ENCODE peak calls at places on chromosomes 2 and 18, in six cellular contexts. V, T, U, G, O and N are unnamed samples.

GRCh38 chr2:73896362-73897239 is 3.8 kb downstream of the ACTG2 start:
- DNase-seq in V (no peak), T (no peak), U (no peak), G (peak; percentile 68), O (no peak), N (peak; percentile 55)

GRCh38 chr18:8948011-8948410 is 154.5 kb upstream of the NDUFV2 start:
- DNase-seq in V (no peak), T (no peak), U (no peak), G (no peak), O (no peak), N (no peak)

GRCh38 chr18:79611040-79611681 is 68.4 kb upstream of the CTDP1 start:
- DNase-seq in V (peak; percentile 71), T (no peak), U (peak; percentile 2), G (no peak), O (no peak), N (no peak)

GRCh38 chr2:28342081-28342967 is 50.3 kb upstream of the FOSL2 start:
- DNase-seq in V (peak; percentile 83), T (no peak), U (no peak), G (no peak), O (no peak), N (no peak)

GRCh38 chr2:207051345-207051959 is 112.1 kb downstream of the CPO start:
- DNase-seq in V (no peak), T (no peak), U (no peak), G (no peak), O (no peak), N (no peak)

GRCh38 chr2:160205511-160205910 is 5.4 kb upstream of the ITGB6 start:
- DNase-seq in V (peak; percentile 97), T (no peak), U (peak; percentile 99), G (no peak), O (no peak), N (peak; percentile 49)

GRCh38 chr18:58481321-58482180 is 147.3 kb downstream of the ALPK2 start:
- DNase-seq in V (no peak), T (no peak), U (no peak), G (no peak), O (no peak), N (no peak)

GRCh38 chr2:234691968-234692955 is 195.4 kb upstream of the ARL4C start:
- DNase-seq in V (peak; percentile 27), T (no peak), U (no peak), G (no peak), O (no peak), N (no peak)

GRCh38 chr18:79397288-79397829 is 1.6 kb downstream of the NFATC1 start:
- DNase-seq in V (peak; percentile 57), T (no peak), U (no peak), G (no peak), O (no peak), N (no peak)

GRCh38 chr2:207241198-207241597 is 75.5 kb upstream of the KLF7 start:
- DNase-seq in V (no peak), T (no peak), U (no peak), G (no peak), O (no peak), N (no peak)

GRCh38 chr2:62578837-62579640 is 73.0 kb upstream of the TMEM17 start:
- DNase-seq in V (peak; percentile 21), T (no peak), U (peak; percentile 77), G (no peak), O (no peak), N (no peak)

GRCh38 chr2:195813401-195813800 is 156.4 kb downstream of the SLC39A10 start:
- DNase-seq in V (no peak), T (no peak), U (no peak), G (no peak), O (no peak), N (no peak)

GRCh38 chr2:96499061-96499960 is 5.8 kb downstream of the NEURL3 start:
- DNase-seq in V (no peak), T (no peak), U (no peak), G (no peak), O (no peak), N (no peak)

GRCh38 chr2:238878051-238878735 is 30.3 kb downstream of the TWIST2 start:
- DNase-seq in V (no peak), T (no peak), U (no peak), G (no peak), O (no peak), N (no peak)

GRCh38 chr2:166057363-166058169 is 70.3 kb downstream of the SCN1A start:
- DNase-seq in V (peak; percentile 85), T (no peak), U (no peak), G (no peak), O (no peak), N (no peak)

GRCh38 chr2:197920088-197920487 is 115.7 kb downstream of the PLCL1 start:
- DNase-seq in V (no peak), T (no peak), U (no peak), G (no peak), O (no peak), N (no peak)

GRCh38 chr2:134540954-134541353 is 177.8 kb downstream of the TMEM163 start:
- DNase-seq in V (no peak), T (no peak), U (no peak), G (no peak), O (no peak), N (no peak)

GRCh38 chr2:42047488-42048317 is at the start of gene PKDCC:
- DNase-seq in V (peak; percentile 62), T (peak; percentile 88), U (no peak), G (no peak), O (peak; percentile 100), N (no peak)

GRCh38 chr2:175233135-175233719 is 51.7 kb upstream of the ATP5MC3 start:
- DNase-seq in V (no peak), T (no peak), U (no peak), G (no peak), O (no peak), N (no peak)

GRCh38 chr18:79258447-79258846 is 137.3 kb upstream of the NFATC1 start:
- DNase-seq in V (no peak), T (no peak), U (no peak), G (no peak), O (no peak), N (no peak)

GRCh38 chr2:158024288-158024898 is 77.3 kb upstream of the UPP2 start:
- DNase-seq in V (peak; percentile 61), T (no peak), U (no peak), G (no peak), O (peak; percentile 55), N (peak; percentile 50)

GRCh38 chr2:140454717-140455116 is 1674.5 kb upstream of the NXPH2 start:
- DNase-seq in V (peak; percentile 18), T (no peak), U (peak; percentile 27), G (no peak), O (no peak), N (no peak)

GRCh38 chr18:27605107-27605834 is 420.2 kb upstream of the CHST9 start:
- DNase-seq in V (peak; percentile 49), T (peak; percentile 75), U (peak; percentile 28), G (no peak), O (peak; percentile 63), N (peak; percentile 67)

GRCh38 chr2:162244559-162245031 is 1.4 kb upstream of the FAP start:
- DNase-seq in V (peak; percentile 91), T (no peak), U (peak; percentile 22), G (no peak), O (no peak), N (no peak)

GRCh38 chr2:98608962-98609604 is 694 bp downstream of the UNC50 start:
- DNase-seq in V (peak; percentile 55), T (no peak), U (no peak), G (no peak), O (peak; percentile 71), N (no peak)

GRCh38 chr18:48300463-48300961 is 108.7 kb downstream of the ZBTB7C start:
- DNase-seq in V (no peak), T (peak; percentile 77), U (no peak), G (no peak), O (no peak), N (peak; percentile 71)

GRCh38 chr2:171667041-171667440 is 20.2 kb upstream of the DYNC1I2 start:
- DNase-seq in V (no peak), T (no peak), U (no peak), G (no peak), O (no peak), N (no peak)

GRCh38 chr2:73980566-73980965 is 4.1 kb upstream of the TET3 start:
- DNase-seq in V (no peak), T (no peak), U (no peak), G (no peak), O (no peak), N (no peak)

GRCh38 chr2:208415255-208415654 is 8.7 kb downstream of the PTH2R start:
- DNase-seq in V (no peak), T (no peak), U (no peak), G (no peak), O (no peak), N (no peak)

GRCh38 chr2:451495-451894 is 163.6 kb upstream of the ALKAL2 start:
- DNase-seq in V (no peak), T (peak; percentile 26), U (no peak), G (no peak), O (no peak), N (no peak)

GRCh38 chr2:162607915-162608314 is 230.7 kb downstream of the KCNH7 start:
- DNase-seq in V (no peak), T (no peak), U (no peak), G (no peak), O (no peak), N (no peak)

GRCh38 chr2:210445116-210445707 is 31.3 kb downstream of the LANCL1 start:
- DNase-seq in V (peak; percentile 34), T (no peak), U (peak; percentile 6), G (no peak), O (peak; percentile 36), N (no peak)

GRCh38 chr2:43605079-43605655 is 9.3 kb upstream of the THADA start:
- DNase-seq in V (peak; percentile 43), T (peak; percentile 52), U (peak; percentile 51), G (no peak), O (peak; percentile 55), N (peak; percentile 34)

GRCh38 chr2:54728669-54729120 is 5.2 kb downstream of the EML6 start:
- DNase-seq in V (peak; percentile 24), T (no peak), U (peak; percentile 49), G (no peak), O (no peak), N (no peak)

GRCh38 chr2:168244318-168244717 is 3.1 kb downstream of the STK39 start:
- DNase-seq in V (no peak), T (no peak), U (no peak), G (no peak), O (no peak), N (peak; percentile 41)
- H4K20me1 ChIP-seq in V (no peaks in the 10 kb centered on the region), T (no peaks in the 10 kb centered on the region), U (no peaks in the 10 kb centered on the region), G (no peaks in the 10 kb centered on the region), O (peaks cover 31% of the 10 kb centered on the region), N (peaks cover 38% of the 10 kb centered on the region)

DNA sequence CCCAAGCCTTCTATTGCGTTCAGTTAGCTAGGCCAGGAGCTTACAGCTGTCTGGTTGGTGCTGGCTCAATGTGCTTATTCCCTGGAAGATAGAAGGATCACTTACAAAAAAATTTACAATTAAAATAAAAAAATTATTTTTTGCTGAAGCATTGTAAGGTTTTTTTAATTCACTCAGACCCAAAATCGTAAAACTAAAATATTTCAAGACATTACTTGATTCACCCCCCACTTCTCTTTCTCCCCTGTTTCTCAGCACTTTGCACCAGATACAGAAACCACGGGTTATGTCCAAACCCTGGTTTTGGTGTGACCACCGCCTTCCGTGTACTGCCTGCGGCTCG is 901 bp upstream of the PTPRM start:
- DNase-seq in V (no peak), T (no peak), U (no peak), G (no peak), O (no peak), N (no peak)
- H3K27ac ChIP-seq in V (peak overlapping the region; percentile 56), T (no peak overlapping the region), U (no peak overlapping the region), G (no peak overlapping the region), O (no peak overlapping the region), N (no peak overlapping the region)

GRCh38 chr2:237729681-237730475 is 68.7 kb upstream of the RBM44 start:
- DNase-seq in V (no peak), T (no peak), U (no peak), G (no peak), O (no peak), N (no peak)
- H4K20me1 ChIP-seq in V (no peaks in the 10 kb centered on the region), T (no peaks in the 10 kb centered on the region), U (peaks cover 5% of the 10 kb centered on the region), G (peaks cover under 1% of the 10 kb centered on the region), O (peaks cover 42% of the 10 kb centered on the region), N (peaks cover 49% of the 10 kb centered on the region)

GRCh38 chr18:75201273-75201898 is 7.6 kb downstream of the PTGR3 start:
- DNase-seq in V (peak; percentile 78), T (no peak), U (no peak), G (no peak), O (no peak), N (no peak)
- H3K27ac ChIP-seq in V (peak overlapping the region; percentile 53), T (no peak overlapping the region), U (no peak overlapping the region), G (no peak overlapping the region), O (peak overlapping the region; percentile 89), N (no peak overlapping the region)